ENCODE peak calls at places on chromosomes 5 and 9, in five cellular contexts. O is transverse colon, F is stomach, A is HepG2, P is H1. W is an unnamed sample.

GRCh38 chr5:39661026-39661779 is 236.4 kb upstream of the DAB2 start:
- DNase-seq in P (no peak), A (no peak), F (no peak), O (no peak), W (no peak)

GRCh38 chr9:133184971-133185370 is 21.3 kb upstream of the GBGT1 start:
- DNase-seq in A (peak; percentile 64), P (no peak), F (peak; percentile 46), O (peak; percentile 42), W (peak; percentile 56)

GRCh38 chr5:83104031-83104430 is 26.7 kb downstream of the XRCC4 start:
- DNase-seq in O (no peak), A (no peak), P (no peak), F (no peak), W (no peak)

GRCh38 chr5:139415221-139415861 is 11.5 kb upstream of the SPATA24 start:
- DNase-seq in A (no peak), O (no peak), F (no peak), P (no peak), W (no peak)

GRCh38 chr5:142922223-142922952 is 152.2 kb downstream of the ARHGAP26 start:
- DNase-seq in O (no peak), F (no peak), P (no peak), A (peak; percentile 95), W (no peak)

GRCh38 chr9:130847306-130848217 is 12.5 kb downstream of the ABL1 start:
- DNase-seq in O (peak; percentile 59), A (peak; percentile 43), P (no peak), F (peak; percentile 44), W (peak; percentile 55)

GRCh38 chr9:89870207-89870606 is 265.4 kb downstream of the GADD45G start:
- DNase-seq in P (no peak), F (peak; percentile 7), A (no peak), O (no peak), W (no peak)

GRCh38 chr5:175824621-175825020 is 46.8 kb upstream of the CPLX2 start:
- DNase-seq in A (no peak), P (no peak), O (no peak), F (no peak), W (no peak)

GRCh38 chr5:92518318-92518913 is 1062.6 kb downstream of the NR2F1-AS1 start:
- DNase-seq in F (no peak), P (no peak), A (peak; percentile 12), O (no peak), W (no peak)

GRCh38 chr5:158522761-158523160 is 577.0 kb downstream of the EBF1 start:
- DNase-seq in F (no peak), O (no peak), A (no peak), P (no peak), W (no peak)

GRCh38 chr5:158530111-158530510 is 569.6 kb downstream of the EBF1 start:
- DNase-seq in A (no peak), F (no peak), O (no peak), P (no peak), W (no peak)

GRCh38 chr5:158522001-158522400 is 577.7 kb downstream of the EBF1 start:
- DNase-seq in O (no peak), F (no peak), A (no peak), P (no peak), W (no peak)

GRCh38 chr5:158525663-158526062 is 574.1 kb downstream of the EBF1 start:
- DNase-seq in O (no peak), A (no peak), P (no peak), F (no peak), W (no peak)
- H3K9me3 ChIP-seq in O (no peaks in the 10 kb centered on the region), A (no peaks in the 10 kb centered on the region), P (no peaks in the 10 kb centered on the region), F (no peaks in the 10 kb centered on the region), W (no peaks in the 10 kb centered on the region)

GRCh38 chr5:56450766-56451165 is 217.6 kb upstream of the ANKRD55 start:
- DNase-seq in F (no peak), O (no peak), A (no peak), P (no peak), W (no peak)
- TF ChIP-seq EP300 in F (no peak), O (no peak), A (no peak), P (no peak), W (no peak)

GRCh38 chr5:135916638-135917263 is 21.1 kb upstream of the IL9 start:
- DNase-seq in F (no peak), A (no peak), O (no peak), P (no peak), W (no peak)
- TF ChIP-seq POLR2AphosphoS5 in F (no peak), A (no peak), O (no peak), P (no peak), W (no peak)

DNA sequence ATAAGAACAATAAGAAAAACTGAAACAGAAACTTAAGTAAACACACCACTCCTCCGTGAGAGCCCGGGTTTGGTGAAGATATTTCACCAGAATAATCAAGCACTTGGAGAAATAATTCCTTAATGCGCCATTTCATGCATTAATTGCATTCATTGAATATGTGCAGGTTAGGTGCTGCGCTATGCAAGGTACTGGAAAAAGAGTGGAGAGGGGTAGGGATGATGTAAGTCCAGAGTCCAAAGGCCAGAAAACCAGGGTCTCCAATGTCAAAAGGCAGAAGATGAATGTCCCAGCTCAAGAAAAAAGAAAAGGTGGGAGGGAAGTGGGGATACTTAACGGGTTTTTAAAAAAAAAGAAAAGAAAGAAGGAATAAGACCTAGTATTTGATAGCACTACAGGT is 669 bp upstream of the ZFP37 start:
- DNase-seq in O (no peak), A (peak; percentile 11), P (no peak), F (no peak), W (no peak)
- H3K9me3 ChIP-seq in O (peaks cover 32% of the 10 kb centered on the region), A (peaks cover 42% of the 10 kb centered on the region), P (peaks cover 22% of the 10 kb centered on the region), F (peaks cover 14% of the 10 kb centered on the region), W (peaks cover 36% of the 10 kb centered on the region)

GRCh38 chr5:73314395-73315195 is 134.0 kb downstream of the FOXD1 start:
- DNase-seq in P (no peak), F (no peak), A (no peak), O (no peak), W (no peak)
- TF ChIP-seq EP300 in P (no peak), F (no peak), A (no peak), O (no peak), W (no peak)

GRCh38 chr5:172543484-172544298 is 89.4 kb upstream of the SH3PXD2B start:
- DNase-seq in F (no peak), A (no peak), O (no peak), P (no peak), W (peak; percentile 7)
- TF ChIP-seq POLR2AphosphoS5 in F (no peak), A (no peak), O (no peak), P (no peak), W (no peak)

GRCh38 chr9:250039-250438 is 35.4 kb downstream of the DOCK8 start:
- DNase-seq in P (no peak), O (no peak), F (no peak), A (no peak), W (no peak)
- H3K9me3 ChIP-seq in P (no peaks in the 10 kb centered on the region), O (no peaks in the 10 kb centered on the region), F (no peaks in the 10 kb centered on the region), A (no peaks in the 10 kb centered on the region), W (no peaks in the 10 kb centered on the region)